ENCODE peak calls at places on chromosome 6, in seven cellular contexts. I is effector memory CD4-positive, alpha-beta T cell; G is mammary epithelial cell; R is ovary; C is A549; T is lung; D is astrocyte. X is an unnamed sample.

GRCh38 chr6:9623985-9624384 is 790.9 kb downstream of the TFAP2A start:
- DNase-seq in I (no peak), G (no peak), R (no peak), C (no peak), T (no peak), D (peak; percentile 81), X (no peak)

GRCh38 chr6:31794294-31794865 is 1.2 kb downstream of the VARS1 start:
- DNase-seq in I (no peak), G (no peak), R (no peak), C (no peak), T (no peak), D (no peak), X (no peak)

GRCh38 chr6:31829633-31830492 is 2.3 kb downstream of the HSPA1B start:
- DNase-seq in I (no peak), G (peak; percentile 47), R (peak; percentile 69), C (no peak), T (no peak), D (no peak), X (no peak)

GRCh38 chr6:55886185-55886836 is 10.9 kb upstream of the BMP5 start:
- DNase-seq in I (no peak), G (no peak), R (no peak), C (no peak), T (no peak), D (no peak), X (no peak)

GRCh38 chr6:127459231-127459641 is at the start of gene KIAA0408:
- DNase-seq in I (no peak), G (peak; percentile 20), R (peak; percentile 67), C (no peak), T (peak; percentile 77), D (peak; percentile 54), X (peak; percentile 64)

GRCh38 chr6:2959909-2960719 is 11.3 kb downstream of the SERPINB6 start:
- DNase-seq in I (no peak), G (peak; percentile 48), R (no peak), C (no peak), T (no peak), D (peak; percentile 78), X (no peak)

GRCh38 chr6:142714956-142715355 is 230.0 kb downstream of the HIVEP2 start:
- DNase-seq in I (no peak), G (no peak), R (no peak), C (no peak), T (no peak), D (no peak), X (no peak)

GRCh38 chr6:63793727-63794126 is 158.1 kb downstream of the PHF3 start:
- DNase-seq in I (no peak), G (no peak), R (no peak), C (no peak), T (no peak), D (no peak), X (no peak)

GRCh38 chr6:161417712-161418457 is 144.0 kb upstream of the AGPAT4 start:
- DNase-seq in I (no peak), G (no peak), R (peak; percentile 83), C (no peak), T (no peak), D (peak; percentile 96), X (peak; percentile 88)

GRCh38 chr6:45626087-45626891 is 248.6 kb upstream of the SUPT3H start:
- DNase-seq in I (no peak), G (peak; percentile 76), R (no peak), C (no peak), T (no peak), D (peak; percentile 87), X (no peak)

GRCh38 chr6:37081042-37081607 is 75.7 kb downstream of the FGD2 start:
- DNase-seq in I (no peak), G (no peak), R (no peak), C (no peak), T (no peak), D (no peak), X (no peak)
- H3K4me1 ChIP-seq in I (no peaks in the 10 kb centered on the region), G (peaks cover 21% of the 10 kb centered on the region), R (peaks cover 19% of the 10 kb centered on the region), C (peaks cover 8% of the 10 kb centered on the region), T (no peaks in the 10 kb centered on the region), D (peaks cover 12% of the 10 kb centered on the region), X (peaks cover 9% of the 10 kb centered on the region)

GRCh38 chr6:106184629-106185028 is 98.5 kb downstream of the PRDM1 start:
- DNase-seq in I (no peak), G (no peak), R (no peak), C (no peak), T (no peak), D (peak; percentile 46), X (no peak)

GRCh38 chr6:106183430-106183829 is 97.3 kb downstream of the PRDM1 start:
- DNase-seq in I (no peak), G (no peak), R (no peak), C (no peak), T (no peak), D (no peak), X (no peak)

GRCh38 chr6:106181664-106182418 is 95.7 kb downstream of the PRDM1 start:
- DNase-seq in I (no peak), G (peak; percentile 55), R (no peak), C (no peak), T (no peak), D (peak; percentile 87), X (no peak)

GRCh38 chr6:106180208-106180607 is 94.1 kb downstream of the PRDM1 start:
- DNase-seq in I (no peak), G (no peak), R (no peak), C (no peak), T (no peak), D (no peak), X (no peak)

GRCh38 chr6:106182455-106182854 is 96.3 kb downstream of the PRDM1 start:
- DNase-seq in I (no peak), G (no peak), R (no peak), C (no peak), T (no peak), D (no peak), X (no peak)
- H3K4me1 ChIP-seq in I (peaks cover 35% of the 10 kb centered on the region), G (peaks cover 15% of the 10 kb centered on the region), R (no peaks in the 10 kb centered on the region), C (peaks cover 18% of the 10 kb centered on the region), T (no peaks in the 10 kb centered on the region), D (peaks cover 16% of the 10 kb centered on the region), X (no peaks in the 10 kb centered on the region)

GRCh38 chr6:75612434-75612833 is 10.8 kb downstream of the SENP6 start:
- DNase-seq in I (no peak), G (no peak), R (no peak), C (no peak), T (no peak), D (no peak), X (no peak)
- H3K4me1 ChIP-seq in I (peaks cover 40% of the 10 kb centered on the region), G (peaks cover 3% of the 10 kb centered on the region), R (peaks cover 23% of the 10 kb centered on the region), C (peaks cover 32% of the 10 kb centered on the region), T (peaks cover 34% of the 10 kb centered on the region), D (no peaks in the 10 kb centered on the region), X (peaks cover 71% of the 10 kb centered on the region)

DNA sequence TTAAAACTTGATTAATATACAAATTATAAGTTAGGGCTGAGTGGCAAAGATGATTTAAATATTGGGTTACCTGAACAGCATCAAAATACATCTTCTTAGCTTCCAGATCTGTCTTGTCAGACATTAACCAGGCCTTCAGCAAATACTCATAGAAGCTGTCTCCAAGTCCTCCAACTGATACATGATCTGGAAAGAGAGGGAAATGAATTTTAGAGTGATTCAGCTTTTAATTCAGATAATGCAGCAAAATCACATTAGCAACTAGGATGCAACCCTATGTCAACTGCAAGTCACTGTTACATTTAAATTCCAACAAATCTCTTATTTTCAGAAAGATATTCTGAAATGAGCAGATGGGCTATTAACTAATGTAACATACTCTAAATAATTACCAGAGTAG is 115.2 kb upstream of the FAM184A start:
- DNase-seq in I (no peak), G (no peak), R (no peak), C (no peak), T (no peak), D (no peak), X (no peak)
- H3K4me1 ChIP-seq in I (no peaks in the 10 kb centered on the region), G (no peaks in the 10 kb centered on the region), R (no peaks in the 10 kb centered on the region), C (no peaks in the 10 kb centered on the region), T (no peaks in the 10 kb centered on the region), D (no peaks in the 10 kb centered on the region), X (peaks cover 5% of the 10 kb centered on the region)

GRCh38 chr6:30213654-30213998 is 420 bp upstream of the TRIM26 start:
- DNase-seq in I (no peak), G (no peak), R (no peak), C (no peak), T (no peak), D (no peak), X (no peak)
- H3K4me1 ChIP-seq in I (peaks cover 24% of the 10 kb centered on the region), G (peaks cover 20% of the 10 kb centered on the region), R (peaks cover 9% of the 10 kb centered on the region), C (peaks cover 34% of the 10 kb centered on the region), T (peaks cover 14% of the 10 kb centered on the region), D (peaks cover 20% of the 10 kb centered on the region), X (peaks cover 40% of the 10 kb centered on the region)

DNA sequence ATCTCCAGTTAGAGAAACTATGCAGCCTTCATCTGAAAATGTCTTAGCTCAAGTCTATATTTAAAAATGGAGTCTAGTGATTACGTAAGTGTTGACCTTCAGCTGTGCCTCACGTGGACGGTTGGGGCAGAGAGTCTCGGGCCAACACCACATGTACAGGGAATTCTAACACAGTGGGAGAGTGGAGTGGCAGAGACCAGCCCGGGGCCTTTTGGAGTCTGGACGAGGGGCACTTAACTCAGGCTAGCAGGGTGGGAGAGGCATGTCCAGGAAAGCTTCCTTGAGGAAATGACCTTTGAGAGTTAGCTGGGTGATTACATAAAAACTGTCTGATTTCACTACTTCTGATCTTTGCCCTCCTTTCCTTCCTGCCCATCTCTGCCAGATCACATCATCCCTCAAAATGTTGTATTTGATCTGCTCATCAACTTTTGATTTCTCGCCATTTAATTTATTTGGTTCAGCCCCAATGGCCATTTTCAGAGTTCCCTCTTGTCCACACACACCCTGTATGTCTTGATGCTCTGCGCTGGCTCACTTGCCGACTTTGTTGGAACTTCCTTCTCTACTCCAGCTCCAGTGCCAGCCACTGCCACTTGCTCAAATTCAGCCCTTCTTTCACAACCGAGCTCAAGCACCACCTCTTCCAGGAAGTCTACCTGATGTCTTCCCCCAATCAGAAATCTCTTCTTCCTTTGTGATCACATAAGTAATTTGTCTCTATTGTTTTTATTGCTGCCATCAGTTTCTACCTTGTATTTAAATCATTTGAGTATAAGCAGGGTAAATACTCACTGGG is 2.6 kb downstream of the ARMC2 start:
- DNase-seq in I (no peak), G (no peak), R (peak; percentile 45), C (no peak), T (peak; percentile 44), D (no peak), X (peak; percentile 65)
- H3K4me1 ChIP-seq in I (peaks cover 6% of the 10 kb centered on the region), G (peaks cover 6% of the 10 kb centered on the region), R (peaks cover 2% of the 10 kb centered on the region), C (peaks cover 8% of the 10 kb centered on the region), T (peaks cover 7% of the 10 kb centered on the region), D (peaks cover 3% of the 10 kb centered on the region), X (peaks cover 24% of the 10 kb centered on the region)

GRCh38 chr6:17714177-17714576 is 7.5 kb upstream of the NUP153 start:
- DNase-seq in I (no peak), G (no peak), R (no peak), C (no peak), T (no peak), D (no peak), X (no peak)
- H3K4me1 ChIP-seq in I (no peaks in the 10 kb centered on the region), G (peaks cover 26% of the 10 kb centered on the region), R (no peaks in the 10 kb centered on the region), C (peaks cover 18% of the 10 kb centered on the region), T (no peaks in the 10 kb centered on the region), D (peaks cover 17% of the 10 kb centered on the region), X (no peaks in the 10 kb centered on the region)

GRCh38 chr6:111580401-111580800 is 25.3 kb downstream of the TRAF3IP2 start:
- DNase-seq in I (no peak), G (no peak), R (no peak), C (no peak), T (no peak), D (no peak), X (no peak)
- H3K4me1 ChIP-seq in I (peaks cover 6% of the 10 kb centered on the region), G (peaks cover 10% of the 10 kb centered on the region), R (peaks cover 2% of the 10 kb centered on the region), C (peaks cover 6% of the 10 kb centered on the region), T (peaks cover 8% of the 10 kb centered on the region), D (peaks cover under 1% of the 10 kb centered on the region), X (peaks cover 27% of the 10 kb centered on the region)

GRCh38 chr6:140039343-140039742 is 664.9 kb upstream of the CITED2 start:
- DNase-seq in I (no peak), G (no peak), R (no peak), C (no peak), T (no peak), D (no peak), X (no peak)
- H3K4me1 ChIP-seq in I (no peaks in the 10 kb centered on the region), G (peaks cover 37% of the 10 kb centered on the region), R (peaks cover 1% of the 10 kb centered on the region), C (peaks cover 29% of the 10 kb centered on the region), T (peaks cover 9% of the 10 kb centered on the region), D (no peaks in the 10 kb centered on the region), X (no peaks in the 10 kb centered on the region)